ENCODE peak calls at places on chromosomes 4 and X, in six cellular contexts. One of them, this sample, is unnamed.
A peak's percentile ranks its signal among the peaks of the same experiment; 100 is the strongest.

GRCh38 chrX:74422576-74423288 is 1.4 kb downstream of the SLC16A2 start:
- DNase-seq in HFFc6: peak; percentile 59
- DNase-seq in upper lobe of right lung: peak; percentile 75
- DNase-seq in Calu3: peak; percentile 1
- DNase-seq in non-pigmented ciliary epithelial cell: no peak
- DNase-seq in NCI-H774: no peak
- DNase-seq in this sample: peak; percentile 82

GRCh38 chr4:123209436-123209835 is 187.2 kb upstream of the SPRY1 start:
- DNase-seq in HFFc6: no peak
- DNase-seq in upper lobe of right lung: no peak
- DNase-seq in Calu3: no peak
- DNase-seq in non-pigmented ciliary epithelial cell: no peak
- DNase-seq in NCI-H774: no peak
- DNase-seq in this sample: no peak

GRCh38 chr4:124754671-124755070 is 42.1 kb upstream of the ANKRD50 start:
- DNase-seq in HFFc6: no peak
- DNase-seq in upper lobe of right lung: no peak
- DNase-seq in Calu3: no peak
- DNase-seq in non-pigmented ciliary epithelial cell: no peak
- DNase-seq in NCI-H774: no peak
- DNase-seq in this sample: no peak

GRCh38 chr4:128427832-128428366 is 140.3 kb upstream of the PGRMC2 start:
- DNase-seq in HFFc6: peak; percentile 68
- DNase-seq in upper lobe of right lung: peak; percentile 70
- DNase-seq in Calu3: peak; percentile 65
- DNase-seq in non-pigmented ciliary epithelial cell: peak; percentile 27
- DNase-seq in NCI-H774: no peak
- DNase-seq in this sample: peak; percentile 76

GRCh38 chrX:154436597-154437397 is at the start of gene GDI1:
- DNase-seq in HFFc6: peak; percentile 47
- DNase-seq in upper lobe of right lung: peak; percentile 82
- DNase-seq in Calu3: peak; percentile 65
- DNase-seq in non-pigmented ciliary epithelial cell: no peak
- DNase-seq in NCI-H774: peak; percentile 45
- DNase-seq in this sample: peak; percentile 84

GRCh38 chr4:112109455-112110425 is 35.5 kb upstream of the FAM241A start:
- DNase-seq in HFFc6: peak; percentile 12
- DNase-seq in upper lobe of right lung: no peak
- DNase-seq in Calu3: no peak
- DNase-seq in non-pigmented ciliary epithelial cell: no peak
- DNase-seq in NCI-H774: no peak
- DNase-seq in this sample: no peak

GRCh38 chr4:75243570-75243969 is 270.6 kb downstream of the RCHY1 start:
- DNase-seq in HFFc6: no peak
- DNase-seq in upper lobe of right lung: no peak
- DNase-seq in Calu3: no peak
- DNase-seq in non-pigmented ciliary epithelial cell: no peak
- DNase-seq in NCI-H774: no peak
- DNase-seq in this sample: no peak

GRCh38 chr4:40623707-40624106 is 6.0 kb downstream of the RBM47 start:
- DNase-seq in HFFc6: no peak
- DNase-seq in upper lobe of right lung: no peak
- DNase-seq in Calu3: no peak
- DNase-seq in non-pigmented ciliary epithelial cell: no peak
- DNase-seq in NCI-H774: no peak
- DNase-seq in this sample: no peak

GRCh38 chr4:40576651-40577480 is 52.8 kb downstream of the RBM47 start:
- DNase-seq in HFFc6: peak; percentile 90
- DNase-seq in upper lobe of right lung: peak; percentile 93
- DNase-seq in Calu3: peak; percentile 79
- DNase-seq in non-pigmented ciliary epithelial cell: peak; percentile 48
- DNase-seq in NCI-H774: peak; percentile 71
- DNase-seq in this sample: peak; percentile 72

GRCh38 chr4:41406051-41406516 is 131.9 kb upstream of the LIMCH1 start:
- DNase-seq in HFFc6: no peak
- DNase-seq in upper lobe of right lung: no peak
- DNase-seq in Calu3: peak; percentile 8
- DNase-seq in non-pigmented ciliary epithelial cell: no peak
- DNase-seq in NCI-H774: no peak
- DNase-seq in this sample: no peak

GRCh38 chr4:101346562-101347266 is 612 bp downstream of the PPP3CA start:
- DNase-seq in HFFc6: peak; percentile 63
- DNase-seq in upper lobe of right lung: peak; percentile 85
- DNase-seq in Calu3: peak; percentile 37
- DNase-seq in non-pigmented ciliary epithelial cell: no peak
- DNase-seq in NCI-H774: no peak
- DNase-seq in this sample: peak; percentile 52

GRCh38 chr4:130395871-130396270 is 1299.9 kb downstream of the C4orf33 start:
- DNase-seq in HFFc6: peak; percentile 90
- DNase-seq in upper lobe of right lung: no peak
- DNase-seq in Calu3: no peak
- DNase-seq in non-pigmented ciliary epithelial cell: peak; percentile 82
- DNase-seq in NCI-H774: no peak
- DNase-seq in this sample: no peak

This sample was measured in AG20443.